ENCODE peak calls at places on chromosomes 3 and 15, in four cellular contexts. O is AG04450; A is stimulated activated CD8-positive, alpha-beta memory T cell treated with anti-CD3 and anti-CD28 coated beads, Interleukin-15, amount 100 ng/mL, for 48 hours; B is stimulated activated CD4-positive, alpha-beta T cell treated with anti-CD3 and anti-CD28 coated beads, Interleukin-2, amount 100 ng/mL, for 48 hours. I is an unnamed sample.

GRCh38 chr3:144011251-144011799 is 39.7 kb downstream of the DIPK2A start:
- DNase-seq in O (no peak), A (no peak), B (no peak), I (no peak)

GRCh38 chr3:41574900-41575299 is 375.6 kb downstream of the CTNNB1 start:
- DNase-seq in O (no peak), A (no peak), B (no peak), I (no peak)

GRCh38 chr3:193791041-193792032 is 198.3 kb downstream of the OPA1 start:
- DNase-seq in O (no peak), A (no peak), B (no peak), I (no peak)

GRCh38 chr3:18666655-18667054 is 241.5 kb upstream of the SATB1 start:
- DNase-seq in O (no peak), A (no peak), B (no peak), I (no peak)

GRCh38 chr3:128418900-128419299 is 47.8 kb downstream of the DNAJB8 start:
- DNase-seq in O (no peak), A (no peak), B (no peak), I (no peak)

GRCh38 chr15:47432831-47433230 is 284.5 kb upstream of the SEMA6D start:
- DNase-seq in O (no peak), A (no peak), B (no peak), I (no peak)

GRCh38 chr3:29694783-29695182 is 413.9 kb downstream of the RBMS3 start:
- DNase-seq in O (peak; percentile 80), A (no peak), B (no peak), I (no peak)

GRCh38 chr3:193777524-193777923 is 184.5 kb downstream of the OPA1 start:
- DNase-seq in O (no peak), A (no peak), B (no peak), I (no peak)

GRCh38 chr3:52471371-52472238 is 16.2 kb downstream of the NISCH start:
- DNase-seq in O (no peak), A (no peak), B (peak; percentile 30), I (peak; percentile 79)

GRCh38 chr3:57128863-57129602 is 36.1 kb downstream of the IL17RD start:
- DNase-seq in O (no peak), A (no peak), B (no peak), I (no peak)

GRCh38 chr3:51581529-51581928 is 43.0 kb downstream of the RAD54L2 start:
- DNase-seq in O (no peak), A (no peak), B (no peak), I (no peak)

GRCh38 chr3:189551007-189551406 is 80.2 kb upstream of the TP63 start:
- DNase-seq in O (no peak), A (no peak), B (no peak), I (no peak)

GRCh38 chr3:22045882-22046281 is 294.9 kb upstream of the ZNF385D start:
- DNase-seq in O (no peak), A (no peak), B (no peak), I (no peak)

GRCh38 chr3:172326993-172327392 is 121.3 kb downstream of the GHSR start:
- DNase-seq in O (no peak), A (no peak), B (no peak), I (no peak)

GRCh38 chr3:49703443-49703927 is 14.1 kb downstream of the RNF123 start:
- DNase-seq in O (peak; percentile 27), A (peak; percentile 38), B (peak; percentile 51), I (peak; percentile 56)

GRCh38 chr3:150736316-150736719 is 26.7 kb downstream of the SIAH2 start:
- DNase-seq in O (no peak), A (no peak), B (no peak), I (no peak)

GRCh38 chr15:90115783-90116182 is 13.5 kb upstream of the IDH2 start:
- DNase-seq in O (no peak), A (no peak), B (no peak), I (no peak)

GRCh38 chr3:124492824-124493223 is 237.4 kb upstream of the UMPS start:
- DNase-seq in O (peak; percentile 3), A (no peak), B (no peak), I (no peak)

GRCh38 chr15:61556037-61556648 is 327.0 kb upstream of the RORA start:
- DNase-seq in O (no peak), A (no peak), B (no peak), I (no peak)

GRCh38 chr15:69616558-69616957 is 163.9 kb downstream of the RPLP1 start:
- DNase-seq in O (no peak), A (no peak), B (no peak), I (no peak)

GRCh38 chr15:50774450-50774849 is 8.9 kb upstream of the SPPL2A start:
- DNase-seq in O (no peak), A (no peak), B (no peak), I (no peak)

GRCh38 chr15:71112429-71112828 is 2.8 kb upstream of the THSD4 start:
- DNase-seq in O (no peak), A (no peak), B (no peak), I (no peak)

GRCh38 chr15:31439328-31439727 is 112.7 kb downstream of the KLF13 start:
- DNase-seq in O (no peak), A (no peak), B (no peak), I (no peak)

GRCh38 chr3:133821767-133822638 is 16.4 kb downstream of the SRPRB start:
- DNase-seq in O (peak; percentile 33), A (no peak), B (no peak), I (peak; percentile 71)

GRCh38 chr3:157280786-157281185 is 120.8 kb upstream of the CCNL1 start:
- DNase-seq in O (no peak), A (no peak), B (no peak), I (no peak)

GRCh38 chr3:195071011-195071728 is 199.8 kb downstream of the XXYLT1 start:
- DNase-seq in O (no peak), A (no peak), B (no peak), I (peak; percentile 5)